ENCODE peak calls at places on chromosomes 7 and 10, in nine cellular contexts. K, N, J, T, Q, M, H, L and F are unnamed samples. For H3K4me1, the result is how much of the 10 kb centered on the place peaks cover.

GRCh38 chr7:105365541-105366534 is 22.9 kb downstream of the SRPK2 start:
- DNase-seq in J (no peak), T (no peak), Q (no peak), M (no peak), L (no peak), K (peak), N (no peak), H (no peak), F (no peak)

GRCh38 chr10:99658622-99659030 is 683 bp upstream of the ENTPD7 start:
- DNase-seq in M (peak), K (no peak), N (peak), J (no peak), L (peak), H (peak), T (peak), Q (peak), F (peak)

GRCh38 chr10:13100349-13101294 is 659 bp downstream of the OPTN start:
- DNase-seq in Q (peak), H (peak), J (no peak), T (peak), K (peak), L (no peak), N (no peak), M (peak), F (no peak)

GRCh38 chr10:27360581-27361172 is 120.1 kb upstream of the ACBD5 start:
- DNase-seq in N (peak), K (peak), J (peak), T (peak), M (peak), H (peak), Q (peak), L (peak), F (peak)

GRCh38 chr7:77565917-77566316 is 28.8 kb downstream of the PTPN12 start:
- DNase-seq in H (no peak), M (no peak), T (no peak), N (no peak), J (no peak), K (peak), Q (no peak), L (no peak), F (no peak)

GRCh38 chr10:99913831-99914235 is 95.9 kb downstream of the DNMBP start:
- DNase-seq in T (peak), N (no peak), M (no peak), K (no peak), L (no peak), H (no peak), Q (peak), J (no peak), F (no peak)

GRCh38 chr7:115805458-115805857 is 225.1 kb downstream of the TFEC start:
- DNase-seq in Q (no peak), H (no peak), M (no peak), J (no peak), K (peak), T (no peak), N (no peak), L (no peak), F (no peak)

GRCh38 chr10:22832851-22833250 is 95.0 kb upstream of the ARMC3 start:
- DNase-seq in H (no peak), M (no peak), L (no peak), J (no peak), Q (no peak), T (no peak), N (no peak), K (no peak), F (no peak)

GRCh38 chr7:89054364-89054763 is 258.8 kb upstream of the TEX47 start:
- DNase-seq in H (no peak), M (no peak), J (no peak), Q (no peak), T (no peak), K (no peak), L (no peak), N (no peak), F (no peak)

GRCh38 chr10:5619366-5620211 is 46.8 kb downstream of the ASB13 start:
- DNase-seq in N (peak), H (no peak), Q (no peak), L (no peak), K (no peak), J (no peak), M (no peak), T (no peak), F (peak)

GRCh38 chr10:52488606-52489485 is 174.8 kb downstream of the DKK1 start:
- DNase-seq in L (no peak), J (peak), H (no peak), K (peak), Q (no peak), T (peak), N (no peak), M (no peak), F (no peak)

GRCh38 chr10:132542086-132542775 is 4.6 kb downstream of the INPP5A start:
- DNase-seq in N (peak), K (no peak), T (no peak), J (no peak), Q (no peak), L (no peak), M (peak), H (peak), F (peak)

GRCh38 chr7:151379534-151380198 is 30.2 kb downstream of the WDR86 start:
- DNase-seq in M (no peak), L (no peak), Q (no peak), T (no peak), K (no peak), N (peak), J (no peak), H (no peak), F (no peak)

GRCh38 chr7:22613466-22613865 is 113.5 kb upstream of the STEAP1B start:
- DNase-seq in J (no peak), K (no peak), Q (no peak), H (no peak), L (no peak), N (no peak), M (no peak), T (no peak), F (no peak)

GRCh38 chr7:18425873-18426520 is 69.6 kb upstream of the HDAC9 start:
- DNase-seq in H (no peak), J (no peak), T (no peak), L (no peak), M (no peak), N (no peak), K (no peak), Q (no peak), F (no peak)

GRCh38 chr10:58843760-58844159 is 331.1 kb downstream of the BICC1 start:
- DNase-seq in T (no peak), N (no peak), K (no peak), Q (no peak), M (no peak), H (no peak), L (no peak), J (no peak), F (no peak)

GRCh38 chr7:124246262-124246863 is 213.5 kb upstream of the TMEM229A start:
- DNase-seq in L (no peak), K (peak), M (no peak), J (no peak), N (no peak), H (no peak), T (no peak), Q (no peak), F (no peak)

GRCh38 chr10:59830601-59831259 is 75.6 kb downstream of the CCDC6 start:
- DNase-seq in J (peak), Q (peak), M (peak), H (no peak), L (no peak), T (peak), K (peak), N (no peak), F (no peak)

GRCh38 chr7:137656227-137656849 is 190.4 kb downstream of the DGKI start:
- DNase-seq in L (peak), T (peak), M (peak), N (peak), H (peak), K (peak), Q (peak), J (peak), F (peak)

GRCh38 chr7:156222151-156222550 is 409.9 kb upstream of the SHH start:
- DNase-seq in T (no peak), Q (no peak), K (no peak), L (no peak), M (no peak), H (no peak), J (no peak), N (no peak), F (no peak)

GRCh38 chr7:134126126-134126525 is 1.0 kb upstream of the LRGUK start:
- DNase-seq in T (no peak), H (no peak), M (no peak), K (no peak), Q (no peak), J (no peak), L (no peak), N (no peak), F (no peak)

GRCh38 chr10:57925045-57925444 is 342.6 kb downstream of the IPMK start:
- DNase-seq in J (no peak), L (no peak), N (no peak), H (no peak), T (no peak), M (no peak), K (peak), Q (no peak), F (no peak)

GRCh38 chr7:115125312-115125711 is 203.4 kb downstream of the MDFIC start:
- DNase-seq in L (no peak), Q (no peak), J (no peak), H (no peak), M (no peak), K (no peak), N (no peak), T (no peak), F (no peak)

GRCh38 chr10:16819436-16819835 is 2.2 kb upstream of the RSU1 start:
- DNase-seq in H (no peak), T (no peak), M (no peak), Q (no peak), N (no peak), L (no peak), J (no peak), K (no peak), F (no peak)

GRCh38 chr10:14186245-14186644 is 144.5 kb downstream of the FRMD4A start:
- DNase-seq in T (peak), H (no peak), N (no peak), J (peak), K (no peak), L (no peak), Q (no peak), M (no peak), F (no peak)

GRCh38 chr7:42170724-42171123 is 66.3 kb downstream of the GLI3 start:
- DNase-seq in Q (no peak), H (no peak), K (peak), N (no peak), T (no peak), J (no peak), M (no peak), L (no peak), F (no peak)

GRCh38 chr7:91293136-91293535 is 28.9 kb downstream of the FZD1 start:
- DNase-seq in K (no peak), Q (no peak), J (no peak), H (no peak), T (no peak), L (no peak), M (no peak), N (no peak), F (no peak)

GRCh38 chr10:70324341-70324861 is 40.6 kb upstream of the NPFFR1 start:
- DNase-seq in N (no peak), K (no peak), M (no peak), L (no peak), H (peak), T (no peak), J (peak), Q (no peak), F (no peak)

GRCh38 chr7:144656960-144657359 is 178.9 kb downstream of the TPK1 start:
- DNase-seq in T (no peak), L (no peak), J (no peak), Q (no peak), H (no peak), M (no peak), N (no peak), K (no peak), F (no peak)

GRCh38 chr10:95841711-95842498 is 65.9 kb upstream of the CC2D2B start:
- DNase-seq in K (peak), M (no peak), H (no peak), Q (peak), T (peak), J (peak), L (no peak), N (no peak), F (no peak)

GRCh38 chr7:55504093-55504859 is 68.0 kb downstream of the VOPP1 start:
- DNase-seq in K (peak), Q (peak), H (no peak), J (peak), N (no peak), T (no peak), M (no peak), L (no peak), F (no peak)

GRCh38 chr10:110992011-110992800 is 72.8 kb downstream of the SHOC2 start:
- DNase-seq in Q (no peak), T (no peak), N (no peak), J (no peak), M (no peak), H (no peak), K (peak), L (no peak), F (no peak)

GRCh38 chr10:110996256-110996655 is 76.9 kb downstream of the SHOC2 start:
- DNase-seq in Q (no peak), M (no peak), N (no peak), J (no peak), T (no peak), K (no peak), L (no peak), H (no peak), F (no peak)

GRCh38 chr10:110994406-110994805 is 75.0 kb downstream of the SHOC2 start:
- DNase-seq in M (no peak), K (peak), N (no peak), T (no peak), L (no peak), Q (no peak), J (no peak), H (no peak), F (no peak)

GRCh38 chr10:110995301-110995700 is 75.9 kb downstream of the SHOC2 start:
- DNase-seq in J (no peak), N (no peak), M (no peak), H (no peak), Q (no peak), T (no peak), L (no peak), K (no peak), F (no peak)

GRCh38 chr10:110993024-110993693 is 73.8 kb downstream of the SHOC2 start:
- DNase-seq in M (no peak), K (peak), T (no peak), J (no peak), Q (no peak), H (no peak), L (no peak), N (no peak), F (no peak)
- H3K27ac ChIP-seq in M (no peak), K (no peak), T (no peak), J (no peak), Q (no peak), H (no peak), L (no peak), N (no peak), F (no peak)

GRCh38 chr10:90481326-90481923 is 376.4 kb downstream of the HTR7 start:
- DNase-seq in M (no peak), K (peak), L (no peak), J (no peak), T (no peak), Q (no peak), N (no peak), H (no peak), F (no peak)
- H3K4me3 ChIP-seq in M (no peak), K (no peak), L (no peak), J (no peak), T (no peak), Q (no peak), N (no peak), H (no peak), F (no peak)

GRCh38 chr7:50718311-50718710 is 64.4 kb downstream of the GRB10 start:
- DNase-seq in Q (no peak), K (no peak), M (no peak), T (no peak), J (no peak), N (no peak), H (no peak), L (no peak), F (no peak)

GRCh38 chr7:50714851-50715250 is 67.8 kb downstream of the GRB10 start:
- DNase-seq in T (peak), H (no peak), L (no peak), Q (peak), M (no peak), K (peak), J (no peak), N (no peak), F (no peak)

GRCh38 chr7:50720295-50720694 is 62.4 kb downstream of the GRB10 start:
- DNase-seq in M (no peak), T (no peak), J (no peak), Q (no peak), N (no peak), K (no peak), H (no peak), L (no peak), F (no peak)

GRCh38 chr7:50718876-50719275 is 63.8 kb downstream of the GRB10 start:
- DNase-seq in Q (no peak), T (no peak), M (no peak), J (no peak), N (no peak), L (no peak), K (peak), H (no peak), F (no peak)

DNA sequence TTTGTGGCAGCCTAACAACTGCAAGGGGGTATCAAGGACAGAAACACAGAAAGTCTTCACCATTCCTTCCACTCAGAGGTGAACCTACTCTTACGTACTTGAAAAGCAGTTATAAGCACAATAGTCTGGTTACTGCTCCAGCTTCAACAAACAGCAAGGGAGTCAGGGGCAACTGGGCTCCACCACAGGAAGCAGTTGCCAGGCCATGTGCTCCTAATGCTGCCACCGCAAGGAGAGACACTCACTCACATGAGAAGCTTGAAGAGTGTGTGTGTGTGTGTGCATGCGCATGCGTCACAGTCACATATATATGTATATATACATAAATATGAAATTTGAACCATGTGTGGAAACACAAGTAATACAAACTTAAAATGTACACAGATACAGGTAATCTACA is 65.5 kb downstream of the GRB10 start:
- DNase-seq in L (no peak), K (no peak), M (no peak), Q (no peak), H (no peak), J (no peak), N (no peak), T (no peak), F (no peak)
- H3K4me1 ChIP-seq in L (under half), K (under half), M (half or more), Q (half or more), H (under half), J (under half), N (under half), T (under half), F (under half)

GRCh38 chr7:36879021-36879420 is 154.7 kb upstream of the AOAH start:
- DNase-seq in N (no peak), T (no peak), L (no peak), M (no peak), Q (no peak), J (no peak), K (no peak), H (no peak), F (no peak)
- H3K27ac ChIP-seq in N (no peak), T (no peak), L (no peak), M (no peak), Q (no peak), J (no peak), K (no peak), H (no peak), F (no peak)

DNA sequence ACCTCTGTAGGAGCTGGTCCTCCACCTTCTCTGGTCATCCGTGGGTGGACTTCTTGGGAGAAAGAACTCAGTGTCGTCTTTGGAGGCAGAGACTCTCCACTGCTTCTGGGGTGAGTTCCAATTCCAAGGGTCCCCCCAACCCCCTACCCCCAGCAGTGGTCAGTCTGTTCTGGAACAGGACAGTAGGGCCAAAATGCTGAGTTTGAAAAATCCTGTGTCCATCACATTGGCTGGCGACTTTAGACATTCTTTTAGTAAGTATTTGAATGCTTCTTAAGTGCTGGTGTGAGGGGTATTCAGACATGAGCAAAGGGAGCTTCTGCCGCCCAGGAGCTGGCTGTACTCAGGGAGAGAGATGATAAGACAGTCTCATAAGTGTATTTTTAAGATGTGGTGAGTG is 1.9 kb downstream of the ZNF316 start:
- DNase-seq in M (no peak), K (no peak), H (no peak), T (no peak), N (no peak), J (no peak), Q (no peak), L (no peak), F (no peak)
- H3K4me3 ChIP-seq in M (peak), K (no peak), H (peak), T (no peak), N (no peak), J (peak), Q (no peak), L (no peak), F (no peak)

GRCh38 chr7:31126976-31127375 is 74.9 kb downstream of the ADCYAP1R1 start:
- DNase-seq in K (peak), H (no peak), Q (no peak), J (no peak), M (no peak), N (no peak), L (no peak), T (no peak), F (no peak)
- H3K4me1 ChIP-seq in K (under half), H (under half), Q (under half), J (under half), M (under half), N (under half), L (under half), T (under half), F (under half)

GRCh38 chr7:26060713-26061339 is 91.2 kb upstream of the NFE2L3 start:
- DNase-seq in K (no peak), L (no peak), M (no peak), N (no peak), H (no peak), T (no peak), Q (no peak), J (no peak), F (no peak)
- H3K27ac ChIP-seq in K (no peak), L (no peak), M (no peak), N (no peak), H (no peak), T (no peak), Q (no peak), J (no peak), F (no peak)

DNA sequence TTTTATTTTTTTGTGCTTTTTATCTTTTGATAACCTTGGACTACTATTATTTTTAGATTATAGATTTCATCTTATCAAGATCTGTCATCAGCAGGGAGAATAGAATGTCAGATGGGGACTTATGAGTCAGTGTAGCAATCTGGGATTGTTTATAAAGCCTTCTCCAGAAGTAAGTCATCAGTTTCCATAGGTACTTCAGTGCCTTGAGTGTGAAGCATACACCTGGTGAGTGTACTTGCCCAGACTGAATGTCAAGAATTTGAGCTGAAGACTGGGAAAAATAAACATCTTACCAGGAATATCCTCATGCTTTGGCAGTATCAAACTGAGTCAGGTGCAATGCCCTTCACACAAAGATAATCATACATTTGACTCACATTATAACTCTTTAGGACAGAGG is 2.2 kb downstream of the CASD1 start:
- DNase-seq in J (no peak), H (no peak), Q (no peak), T (peak), K (peak), L (no peak), M (no peak), N (no peak), F (no peak)
- H3K4me3 ChIP-seq in J (peak), H (peak), Q (no peak), T (no peak), K (peak), L (no peak), M (no peak), N (no peak), F (no peak)